ENCODE peak calls at places on chromosomes 2 and 18, in nine cellular contexts. T, D, L, W, Z, M, C, V and I are unnamed samples.

GRCh38 chr2:85674417-85674816 is 6.4 kb upstream of the SFTPB start:
- DNase-seq in T (no peak), D (no peak), L (no peak), W (no peak), Z (no peak), M (peak), C (no peak), V (no peak), I (no peak)

GRCh38 chr2:31127931-31128330 is 10.3 kb downstream of the GALNT14 start:
- DNase-seq in T (no peak), D (no peak), L (no peak), W (no peak), Z (no peak), M (no peak), C (no peak), V (no peak), I (no peak)

GRCh38 chr2:127612111-127612822 is 33.7 kb upstream of the GPR17 start:
- DNase-seq in T (no peak), D (no peak), L (no peak), W (peak), Z (no peak), M (no peak), C (no peak), V (no peak), I (no peak)

GRCh38 chr2:219832904-219833303 is 205.5 kb downstream of the SLC4A3 start:
- DNase-seq in T (no peak), D (no peak), L (no peak), W (no peak), Z (no peak), M (no peak), C (no peak), V (no peak), I (no peak)

GRCh38 chr2:75361486-75361885 is 162.2 kb upstream of the TACR1 start:
- DNase-seq in T (no peak), D (no peak), L (no peak), W (no peak), Z (no peak), M (no peak), C (no peak), V (no peak), I (no peak)

GRCh38 chr2:154614906-154615305 is 83.6 kb upstream of the KCNJ3 start:
- DNase-seq in T (no peak), D (no peak), L (no peak), W (no peak), Z (no peak), M (no peak), C (no peak), V (no peak), I (no peak)

GRCh38 chr18:13268035-13268700 is 49.6 kb downstream of the LDLRAD4 start:
- DNase-seq in T (no peak), D (no peak), L (no peak), W (no peak), Z (no peak), M (peak), C (peak), V (no peak), I (no peak)

GRCh38 chr2:584863-585823 is 92.1 kb downstream of the TMEM18 start:
- DNase-seq in T (no peak), D (no peak), L (no peak), W (no peak), Z (peak), M (no peak), C (no peak), V (no peak), I (peak)

GRCh38 chr2:142557391-142557790 is 320.1 kb upstream of the KYNU start:
- DNase-seq in T (no peak), D (no peak), L (no peak), W (no peak), Z (no peak), M (no peak), C (peak), V (no peak), I (no peak)

GRCh38 chr2:169509230-169509917 is at the start of gene KLHL41:
- DNase-seq in T (no peak), D (no peak), L (no peak), W (no peak), Z (no peak), M (peak), C (peak), V (no peak), I (no peak)

GRCh38 chr2:3172265-3172935 is 205.2 kb downstream of the EIPR1 start:
- DNase-seq in T (no peak), D (no peak), L (no peak), W (peak), Z (no peak), M (no peak), C (no peak), V (no peak), I (no peak)

GRCh38 chr2:208112969-208113368 is 11.4 kb downstream of the CRYGD start:
- DNase-seq in T (no peak), D (no peak), L (no peak), W (no peak), Z (no peak), M (no peak), C (no peak), V (no peak), I (no peak)

GRCh38 chr2:74690571-74690970 is 36.5 kb downstream of the SEMA4F start:
- DNase-seq in T (peak), D (peak), L (no peak), W (no peak), Z (peak), M (peak), C (peak), V (peak), I (peak)

GRCh38 chr2:176158855-176159677 is 2.0 kb downstream of the HOXD3 start:
- DNase-seq in T (no peak), D (no peak), L (no peak), W (no peak), Z (no peak), M (no peak), C (no peak), V (no peak), I (no peak)

GRCh38 chr2:225171350-225171749 is 129.1 kb upstream of the DOCK10 start:
- DNase-seq in T (no peak), D (no peak), L (no peak), W (no peak), Z (no peak), M (no peak), C (no peak), V (no peak), I (no peak)

GRCh38 chr2:30259827-30260679 is 28.7 kb downstream of the LBH start:
- DNase-seq in T (no peak), D (no peak), L (no peak), W (no peak), Z (no peak), M (no peak), C (no peak), V (no peak), I (no peak)

GRCh38 chr18:24157855-24158254 is 19.0 kb downstream of the CABYR start:
- DNase-seq in T (no peak), D (no peak), L (no peak), W (no peak), Z (no peak), M (no peak), C (no peak), V (no peak), I (no peak)

GRCh38 chr2:38076710-38077430 is 919 bp upstream of the CYP1B1 start:
- DNase-seq in T (peak), D (peak), L (peak), W (peak), Z (peak), M (peak), C (peak), V (peak), I (peak)

GRCh38 chr18:72704202-72704601 is 160.1 kb upstream of the CBLN2 start:
- DNase-seq in T (no peak), D (no peak), L (no peak), W (no peak), Z (no peak), M (no peak), C (no peak), V (no peak), I (no peak)

GRCh38 chr18:2030647-2031046 is 540.7 kb downstream of the METTL4 start:
- DNase-seq in T (no peak), D (no peak), L (no peak), W (no peak), Z (no peak), M (no peak), C (no peak), V (no peak), I (no peak)

GRCh38 chr2:156065912-156066311 is 266.6 kb downstream of the NR4A2 start:
- DNase-seq in T (no peak), D (no peak), L (no peak), W (no peak), Z (no peak), M (no peak), C (no peak), V (no peak), I (no peak)

DNA sequence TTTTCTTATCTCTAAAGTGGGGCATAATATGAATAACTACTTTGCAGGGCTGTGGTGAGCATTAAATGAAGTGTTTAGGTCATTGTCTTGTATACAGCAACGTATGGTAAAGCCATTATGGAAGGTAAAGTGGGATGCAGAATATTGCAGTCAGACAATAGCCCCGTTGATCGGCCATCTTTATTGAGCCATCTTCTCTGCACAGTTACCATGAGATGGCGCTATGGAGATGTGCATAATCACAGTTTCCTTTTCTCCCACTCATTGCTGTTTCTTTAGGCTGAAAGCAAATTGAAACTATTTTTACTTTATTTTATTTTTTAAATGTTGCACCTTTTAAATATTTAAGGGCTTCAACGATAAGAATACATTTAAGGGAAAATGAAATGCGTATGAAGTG is 108.9 kb downstream of the THSD7B start:
- DNase-seq in T (no peak), D (no peak), L (no peak), W (no peak), Z (no peak), M (peak), C (no peak), V (no peak), I (no peak)
- TF ChIP-seq CTCF in T (peak), D (no peak), L (peak), W (no peak), Z (no peak), M (peak), C (peak), V (peak), I (no peak)

DNA sequence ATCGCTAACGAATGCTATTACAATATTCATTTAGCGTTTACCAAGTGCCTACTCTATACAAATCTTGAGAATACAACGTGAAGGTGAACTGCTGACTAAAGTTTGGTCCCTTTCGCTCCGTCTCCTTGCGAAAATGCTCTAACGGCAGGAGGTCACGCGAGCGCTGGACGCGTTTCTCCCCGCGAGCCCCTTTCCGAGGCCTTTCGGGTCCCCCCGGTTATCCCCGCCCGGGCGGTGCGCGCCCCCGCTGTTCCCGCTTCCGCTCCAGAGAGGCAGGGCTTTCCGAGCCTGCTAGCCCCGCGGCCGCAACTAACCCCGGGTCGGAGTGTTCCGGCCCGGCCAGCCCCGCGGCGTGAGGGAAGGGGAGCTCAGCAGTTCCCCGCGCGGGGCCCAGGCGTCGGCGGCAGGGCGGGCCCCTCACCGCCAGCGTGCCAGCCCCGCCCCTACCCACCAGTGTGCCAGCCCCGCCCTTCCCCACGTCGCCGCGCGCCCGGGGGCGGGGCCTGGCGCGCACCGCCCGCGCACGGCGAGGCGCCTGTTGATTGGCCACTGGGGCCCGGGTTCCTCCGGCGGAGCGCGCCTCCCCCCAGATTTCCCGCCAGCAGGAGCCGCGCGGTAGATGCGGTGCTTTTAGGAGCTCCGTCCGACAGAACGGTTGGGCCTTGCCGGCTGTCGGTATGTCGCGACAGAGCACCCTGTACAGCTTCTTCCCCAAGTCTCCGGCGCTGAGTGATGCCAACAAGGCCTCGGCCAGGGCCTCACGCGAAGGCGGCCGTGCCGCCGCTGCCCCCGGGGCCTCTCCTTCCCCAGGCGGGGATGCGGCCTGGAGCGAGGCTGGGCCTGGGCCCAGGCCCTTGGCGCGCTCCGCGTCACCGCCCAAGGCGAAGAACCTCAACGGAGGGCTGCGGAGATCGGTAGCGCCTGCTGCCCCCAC is at the start of gene MSH6:
- DNase-seq in T (peak), D (peak), L (peak), W (peak), Z (peak), M (peak), C (peak), V (peak), I (peak)
- TF ChIP-seq CTCF in T (no peak), D (no peak), L (no peak), W (no peak), Z (no peak), M (no peak), C (no peak), V (no peak), I (no peak)

GRCh38 chr2:157596992-157597681 is 31.5 kb downstream of the ACVR1C start:
- DNase-seq in T (no peak), D (no peak), L (peak), W (peak), Z (peak), M (peak), C (peak), V (peak), I (peak)
- TF ChIP-seq CTCF in T (peak), D (no peak), L (peak), W (peak), Z (peak), M (peak), C (peak), V (peak), I (peak)

GRCh38 chr2:126403039-126403666 is 252.8 kb upstream of the GYPC start:
- DNase-seq in T (no peak), D (no peak), L (no peak), W (no peak), Z (no peak), M (no peak), C (no peak), V (no peak), I (no peak)

GRCh38 chr2:126399001-126399400 is 257.0 kb upstream of the GYPC start:
- DNase-seq in T (no peak), D (no peak), L (no peak), W (no peak), Z (no peak), M (no peak), C (no peak), V (no peak), I (no peak)
- TF ChIP-seq CTCF in T (no peak), D (no peak), L (peak), W (no peak), Z (peak), M (no peak), C (no peak), V (no peak), I (no peak)

GRCh38 chr18:61579581-61579980 is 246.4 kb downstream of the CDH20 start:
- DNase-seq in T (no peak), D (no peak), L (no peak), W (no peak), Z (no peak), M (no peak), C (no peak), V (no peak), I (no peak)

GRCh38 chr18:61580061-61580460 is 246.8 kb downstream of the CDH20 start:
- DNase-seq in T (peak), D (no peak), L (no peak), W (no peak), Z (no peak), M (peak), C (no peak), V (no peak), I (no peak)

GRCh38 chr18:61581578-61582204 is 248.5 kb downstream of the CDH20 start:
- DNase-seq in T (peak), D (peak), L (peak), W (peak), Z (peak), M (peak), C (peak), V (peak), I (peak)

GRCh38 chr18:61583548-61583947 is 250.3 kb downstream of the CDH20 start:
- DNase-seq in T (no peak), D (no peak), L (no peak), W (no peak), Z (no peak), M (no peak), C (no peak), V (no peak), I (no peak)

DNA sequence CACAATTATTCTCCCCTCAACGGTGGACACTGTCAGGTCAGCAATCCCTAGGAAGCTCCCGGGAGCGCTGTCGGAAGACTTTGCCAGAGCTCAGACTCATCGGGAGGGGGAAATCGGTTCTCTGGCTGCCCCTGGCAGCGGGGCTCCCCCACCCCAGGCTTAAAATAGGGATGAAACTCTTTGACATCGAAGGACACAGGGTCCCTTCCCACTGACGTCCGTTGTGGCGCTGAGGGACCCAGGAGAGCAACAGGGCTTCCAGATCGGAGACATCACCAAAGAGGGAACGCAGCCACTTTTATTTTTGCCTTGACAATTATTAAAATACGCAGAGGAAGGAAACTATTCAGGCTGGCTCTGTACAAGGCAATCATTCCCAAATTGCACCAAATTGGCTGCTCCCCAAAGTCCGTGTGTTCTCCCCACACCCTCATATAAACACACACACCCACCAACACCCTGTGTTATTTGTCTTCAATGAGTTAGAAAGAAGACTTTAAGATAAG is 249.0 kb downstream of the CDH20 start:
- DNase-seq in T (no peak), D (no peak), L (no peak), W (no peak), Z (no peak), M (no peak), C (no peak), V (no peak), I (no peak)
- TF ChIP-seq CTCF in T (peak), D (peak), L (no peak), W (no peak), Z (no peak), M (no peak), C (no peak), V (no peak), I (no peak)

GRCh38 chr18:79476918-79477685 is 81.4 kb downstream of the NFATC1 start:
- DNase-seq in T (no peak), D (no peak), L (no peak), W (peak), Z (no peak), M (no peak), C (no peak), V (no peak), I (no peak)
- TF ChIP-seq CTCF in T (no peak), D (no peak), L (no peak), W (no peak), Z (no peak), M (no peak), C (no peak), V (no peak), I (no peak)

GRCh38 chr2:25363733-25364132 is 22.0 kb upstream of the DNMT3A start:
- DNase-seq in T (no peak), D (no peak), L (no peak), W (no peak), Z (no peak), M (no peak), C (no peak), V (no peak), I (no peak)

GRCh38 chr2:25358836-25359235 is 17.1 kb upstream of the DNMT3A start:
- DNase-seq in T (no peak), D (no peak), L (no peak), W (no peak), Z (no peak), M (no peak), C (no peak), V (no peak), I (no peak)

GRCh38 chr2:25362564-25363145 is 20.9 kb upstream of the DNMT3A start:
- DNase-seq in T (no peak), D (no peak), L (peak), W (no peak), Z (peak), M (no peak), C (no peak), V (no peak), I (peak)

GRCh38 chr2:25362049-25362563 is 20.4 kb upstream of the DNMT3A start:
- DNase-seq in T (peak), D (peak), L (peak), W (peak), Z (peak), M (peak), C (peak), V (peak), I (peak)

GRCh38 chr2:25361261-25362048 is 19.7 kb upstream of the DNMT3A start:
- DNase-seq in T (no peak), D (no peak), L (no peak), W (no peak), Z (no peak), M (no peak), C (no peak), V (no peak), I (no peak)
- TF ChIP-seq CTCF in T (no peak), D (no peak), L (no peak), W (no peak), Z (no peak), M (no peak), C (no peak), V (no peak), I (no peak)

GRCh38 chr2:237966565-237967462 is at the start of gene UBE2F:
- DNase-seq in T (peak), D (peak), L (peak), W (peak), Z (peak), M (peak), C (peak), V (peak), I (peak)
- TF ChIP-seq CTCF in T (no peak), D (no peak), L (no peak), W (no peak), Z (no peak), M (no peak), C (no peak), V (no peak), I (no peak)

GRCh38 chr2:222698276-222698675 is 26.8 kb downstream of the MOGAT1 start:
- DNase-seq in T (no peak), D (no peak), L (no peak), W (no peak), Z (no peak), M (no peak), C (no peak), V (no peak), I (no peak)

GRCh38 chr2:222689322-222689721 is 17.9 kb downstream of the MOGAT1 start:
- DNase-seq in T (no peak), D (no peak), L (no peak), W (no peak), Z (no peak), M (no peak), C (no peak), V (no peak), I (no peak)

GRCh38 chr2:222690564-222691200 is 19.2 kb downstream of the MOGAT1 start:
- DNase-seq in T (peak), D (peak), L (peak), W (peak), Z (peak), M (peak), C (peak), V (peak), I (peak)

GRCh38 chr2:222688912-222689311 is 17.5 kb downstream of the MOGAT1 start:
- DNase-seq in T (no peak), D (no peak), L (no peak), W (no peak), Z (no peak), M (peak), C (peak), V (no peak), I (no peak)

DNA sequence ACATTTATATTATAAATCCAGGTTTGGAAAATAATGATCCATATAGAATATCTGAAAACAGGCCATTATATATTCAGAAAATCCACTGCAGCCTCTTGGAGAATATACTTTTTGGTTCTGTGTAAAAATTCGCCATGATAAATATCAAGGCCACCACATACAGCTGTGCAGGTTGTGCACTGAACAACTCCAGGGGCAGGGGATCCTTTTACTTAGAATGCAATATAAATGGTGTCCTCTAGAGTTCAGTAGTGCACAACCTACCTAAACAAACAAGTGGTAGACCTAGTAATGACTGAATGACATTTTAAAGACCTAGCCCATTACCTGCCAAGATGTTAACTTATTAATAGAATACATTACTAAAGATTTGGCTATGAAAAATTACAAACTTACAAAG is 22.4 kb downstream of the MOGAT1 start:
- DNase-seq in T (peak), D (peak), L (no peak), W (no peak), Z (no peak), M (no peak), C (peak), V (no peak), I (no peak)
- TF ChIP-seq CTCF in T (peak), D (peak), L (peak), W (no peak), Z (no peak), M (peak), C (no peak), V (peak), I (no peak)

GRCh38 chr2:35116151-35116550 is 1239.4 kb upstream of the CRIM1 start:
- DNase-seq in T (no peak), D (no peak), L (no peak), W (no peak), Z (no peak), M (no peak), C (no peak), V (no peak), I (no peak)

GRCh38 chr2:35114765-35115164 is 1240.8 kb upstream of the CRIM1 start:
- DNase-seq in T (no peak), D (no peak), L (no peak), W (no peak), Z (no peak), M (no peak), C (no peak), V (peak), I (no peak)
- TF ChIP-seq CTCF in T (no peak), D (no peak), L (no peak), W (no peak), Z (no peak), M (no peak), C (no peak), V (peak), I (no peak)